ENCODE peak calls at places on chromosome 22, in five cellular contexts. Z, D, T, H and J are unnamed samples.

GRCh38 chr22:49156662-49157285 is 670.9 kb downstream of the BRD1 start:
- DNase-seq in T (no peak), D (no peak), H (no peak), Z (no peak), J (no peak)

GRCh38 chr22:20582520-20583361 is 75.3 kb downstream of the MED15 start:
- DNase-seq in T (no peak), H (no peak), D (no peak), Z (no peak), J (no peak)

GRCh38 chr22:10961043-10961860 is 4566.7 kb upstream of the OR11H1 start:
- DNase-seq in H (no peak), T (no peak), Z (no peak), D (no peak), J (no peak)

GRCh38 chr22:22060200-22061084 is 77.9 kb upstream of the TOP3B start:
- DNase-seq in T (peak; percentile 27), H (peak; percentile 28), Z (peak; percentile 6), D (peak; percentile 32), J (peak; percentile 33)

GRCh38 chr22:40502919-40503318 is 132.5 kb downstream of the SGSM3 start:
- DNase-seq in H (no peak), D (no peak), T (no peak), Z (no peak), J (no peak)

GRCh38 chr22:50684501-50684900 is 11.9 kb downstream of the SHANK3 start:
- DNase-seq in H (no peak), D (no peak), Z (no peak), T (no peak), J (no peak)

GRCh38 chr22:20316844-20317401 is 2.9 kb downstream of the DGCR6L start:
- DNase-seq in Z (no peak), T (no peak), H (no peak), D (no peak), J (no peak)

GRCh38 chr22:24994070-24994763 is 41.7 kb downstream of the KIAA1671 start:
- DNase-seq in H (no peak), Z (peak; percentile 46), T (no peak), D (no peak), J (no peak)

GRCh38 chr22:17966403-17966717 is 58.0 kb downstream of the MICAL3 start:
- DNase-seq in Z (no peak), T (no peak), H (no peak), D (no peak), J (no peak)

GRCh38 chr22:43854786-43855271 is 7.5 kb downstream of the SULT4A1 start:
- DNase-seq in H (no peak), Z (no peak), T (no peak), D (no peak), J (no peak)

GRCh38 chr22:36463783-36464184 is 17.7 kb downstream of the TXN2 start:
- DNase-seq in T (peak; percentile 79), Z (no peak), D (no peak), H (no peak), J (no peak)

GRCh38 chr22:27997538-27997937 is 78.5 kb upstream of the PITPNB start:
- DNase-seq in H (no peak), Z (peak; percentile 34), D (no peak), T (no peak), J (no peak)

GRCh38 chr22:27726726-27727449 is 74.7 kb downstream of the MN1 start:
- DNase-seq in D (peak; percentile 93), Z (peak; percentile 68), H (peak; percentile 91), T (peak; percentile 79), J (no peak)

GRCh38 chr22:37392929-37393328 is 34.4 kb downstream of the ELFN2 start:
- DNase-seq in D (no peak), T (no peak), H (no peak), Z (no peak), J (no peak)

GRCh38 chr22:43230571-43230970 is 43.6 kb upstream of the TTLL12 start:
- DNase-seq in T (no peak), H (no peak), Z (no peak), D (no peak), J (no peak)

GRCh38 chr22:30806391-30806861 is 111.8 kb downstream of the OSBP2 start:
- DNase-seq in Z (peak; percentile 71), D (no peak), H (peak; percentile 81), T (no peak), J (no peak)

GRCh38 chr22:20180245-20180630 is 29.4 kb upstream of the CCDC188 start:
- DNase-seq in D (no peak), H (no peak), T (no peak), Z (no peak), J (no peak)

GRCh38 chr22:44360686-44361381 is 48.1 kb upstream of the SHISAL1 start:
- DNase-seq in D (peak; percentile 92), T (no peak), H (peak; percentile 95), Z (peak; percentile 71), J (no peak)

GRCh38 chr22:24153353-24153752 is 27.9 kb upstream of the SUSD2 start:
- DNase-seq in Z (no peak), T (no peak), H (peak; percentile 87), D (no peak), J (no peak)

GRCh38 chr22:19759994-19760651 is 455 bp upstream of the TBX1 start:
- DNase-seq in D (no peak), T (no peak), Z (no peak), H (no peak), J (no peak)

GRCh38 chr22:50304528-50305392 is 2.7 kb downstream of the PLXNB2 start:
- DNase-seq in T (peak; percentile 46), Z (peak; percentile 27), H (no peak), D (no peak), J (no peak)

GRCh38 chr22:31944700-31945477 is 554 bp downstream of the YWHAH start:
- DNase-seq in T (peak; percentile 64), Z (peak; percentile 13), H (peak; percentile 49), D (no peak), J (no peak)

GRCh38 chr22:44139773-44140172 is 41.0 kb upstream of the PARVG start:
- DNase-seq in Z (no peak), T (no peak), H (no peak), D (no peak), J (no peak)

GRCh38 chr22:43085658-43086606 is 3.3 kb downstream of the TTLL1 start:
- DNase-seq in T (peak; percentile 29), H (no peak), D (no peak), Z (no peak), J (no peak)